ENCODE peak calls at places on chromosome 4, in seven cellular contexts. G is AG10803, P is MCF 10A, M is lung, S is fibroblast of pulmonary artery, A is GM12865, O is choroid plexus epithelial cell. R is an unnamed sample.

GRCh38 chr4:26076000-26076587 is 162.1 kb downstream of the SMIM20 start:
- DNase-seq in G (peak), P (peak), M (no peak), S (peak), A (peak), O (peak), R (no peak)

GRCh38 chr4:150235317-150235716 is 157.1 kb downstream of the DCLK2 start:
- DNase-seq in G (no peak), P (no peak), M (no peak), S (no peak), A (no peak), O (no peak), R (no peak)

GRCh38 chr4:32858971-32859370 is 2138.8 kb downstream of the PCDH7 start:
- DNase-seq in G (peak), P (peak), M (no peak), S (peak), A (no peak), O (peak), R (peak)

GRCh38 chr4:110850461-110851447 is 227.9 kb upstream of the PITX2 start:
- DNase-seq in G (no peak), P (no peak), M (no peak), S (no peak), A (no peak), O (no peak), R (no peak)

GRCh38 chr4:7367361-7367760 is 67.4 kb downstream of the PSAPL1 start:
- DNase-seq in G (no peak), P (no peak), M (no peak), S (no peak), A (no peak), O (no peak), R (no peak)

GRCh38 chr4:3324093-3324815 is 31.4 kb downstream of the RGS12 start:
- DNase-seq in G (no peak), P (no peak), M (no peak), S (no peak), A (peak), O (no peak), R (no peak)

GRCh38 chr4:140213736-140214135 is 59.8 kb upstream of the MAML3 start:
- DNase-seq in G (no peak), P (peak), M (no peak), S (peak), A (no peak), O (peak), R (peak)

GRCh38 chr4:186260504-186261448 is 5.2 kb upstream of the F11 start:
- DNase-seq in G (no peak), P (peak), M (no peak), S (no peak), A (no peak), O (peak), R (no peak)

GRCh38 chr4:102217775-102218174 is 127.5 kb downstream of the SLC39A8 start:
- DNase-seq in G (no peak), P (peak), M (no peak), S (no peak), A (no peak), O (peak), R (no peak)

GRCh38 chr4:171947389-171947788 is 134.2 kb downstream of the GALNTL6 start:
- DNase-seq in G (no peak), P (no peak), M (no peak), S (no peak), A (no peak), O (no peak), R (no peak)

GRCh38 chr4:143019351-143019750 is 165.4 kb upstream of the USP38 start:
- DNase-seq in G (no peak), P (no peak), M (no peak), S (no peak), A (no peak), O (no peak), R (no peak)

GRCh38 chr4:144734522-144734921 is 88.6 kb downstream of the HHIP start:
- DNase-seq in G (peak), P (peak), M (no peak), S (peak), A (no peak), O (peak), R (peak)

GRCh38 chr4:7960790-7961655 is 21.4 kb upstream of the AFAP1 start:
- DNase-seq in G (peak), P (peak), M (no peak), S (peak), A (peak), O (peak), R (peak)

GRCh38 chr4:108644237-108644636 is 6.2 kb upstream of the OSTC start:
- DNase-seq in G (peak), P (no peak), M (no peak), S (peak), A (no peak), O (peak), R (peak)

GRCh38 chr4:183177001-183177400 is 77.9 kb downstream of the WWC2 start:
- DNase-seq in G (no peak), P (no peak), M (no peak), S (no peak), A (no peak), O (no peak), R (no peak)

GRCh38 chr4:74376888-74377483 is 12.0 kb downstream of the EREG start:
- DNase-seq in G (peak), P (peak), M (no peak), S (peak), A (peak), O (peak), R (no peak)

GRCh38 chr4:114599231-114600065 is 841 bp downstream of the UGT8 start:
- DNase-seq in G (no peak), P (peak), M (no peak), S (no peak), A (peak), O (no peak), R (no peak)

GRCh38 chr4:129583868-129584267 is 487.9 kb downstream of the C4orf33 start:
- DNase-seq in G (peak), P (peak), M (no peak), S (peak), A (no peak), O (peak), R (no peak)

GRCh38 chr4:169439244-169439643 is 168.5 kb upstream of the SH3RF1 start:
- DNase-seq in G (peak), P (no peak), M (no peak), S (peak), A (peak), O (peak), R (no peak)

GRCh38 chr4:71554025-71554424 is 215.2 kb downstream of the SLC4A4 start:
- DNase-seq in G (no peak), P (no peak), M (no peak), S (no peak), A (no peak), O (no peak), R (no peak)

GRCh38 chr4:25925486-25926201 is 11.6 kb downstream of the SMIM20 start:
- DNase-seq in G (peak), P (peak), M (no peak), S (peak), A (peak), O (peak), R (no peak)

GRCh38 chr4:30330894-30331652 is 389.1 kb upstream of the PCDH7 start:
- DNase-seq in G (no peak), P (no peak), M (no peak), S (no peak), A (no peak), O (no peak), R (no peak)

GRCh38 chr4:39498724-39499014 is 28.6 kb downstream of the UGDH start:
- DNase-seq in G (no peak), P (no peak), M (no peak), S (no peak), A (no peak), O (no peak), R (no peak)

GRCh38 chr4:186557486-186557885 is 2.1 kb upstream of the MTNR1A start:
- DNase-seq in G (peak), P (peak), M (no peak), S (peak), A (no peak), O (peak), R (no peak)

GRCh38 chr4:182975806-182976205 is 58.6 kb upstream of the DCTD start:
- DNase-seq in G (peak), P (peak), M (no peak), S (peak), A (peak), O (peak), R (peak)

GRCh38 chr4:2961411-2962098 is 1.7 kb downstream of the NOP14 start:
- DNase-seq in G (no peak), P (peak), M (no peak), S (no peak), A (no peak), O (no peak), R (no peak)

GRCh38 chr4:107913283-107913899 is 18.0 kb upstream of the CYP2U1 start:
- DNase-seq in G (peak), P (peak), M (peak), S (peak), A (peak), O (peak), R (peak)

GRCh38 chr4:140256941-140257340 is 103.0 kb upstream of the MAML3 start:
- DNase-seq in G (peak), P (no peak), M (no peak), S (no peak), A (no peak), O (peak), R (no peak)

DNA sequence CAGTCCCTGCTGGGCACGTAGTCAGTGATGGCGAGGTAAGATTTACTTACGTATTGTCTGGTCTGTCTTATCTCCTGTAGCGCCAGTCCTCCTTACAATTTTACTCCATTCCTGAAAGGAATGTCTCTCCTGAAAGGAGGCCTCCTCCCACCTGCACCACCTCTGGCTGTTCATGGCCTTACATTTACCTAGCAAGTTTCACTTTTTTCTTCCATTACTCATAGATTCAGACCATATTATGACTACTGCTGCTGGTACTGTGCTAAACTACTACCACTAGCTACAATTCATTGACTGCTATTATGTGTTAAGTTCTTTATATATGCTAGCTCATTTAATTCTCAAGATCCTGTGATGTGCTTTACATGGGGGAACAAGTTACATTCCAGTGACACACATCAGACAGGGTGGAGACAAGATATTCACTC is 189.9 kb downstream of the BMPR1B start:
- DNase-seq in G (no peak), P (no peak), M (no peak), S (no peak), A (no peak), O (no peak), R (peak)
- TF ChIP-seq CTCF in G (no peak), P (no peak), M (no peak), S (no peak), A (no peak), O (no peak), R (no peak)

GRCh38 chr4:15963001-15963451 is at the start of gene FGFBP2:
- DNase-seq in G (peak), P (peak), M (no peak), S (peak), A (peak), O (peak), R (no peak)
- TF ChIP-seq CTCF in G (peak), P (peak), M (no peak), S (peak), A (peak), O (peak), R (peak)

GRCh38 chr4:189117426-189117825 is 823.2 kb upstream of the FRG1 start:
- DNase-seq in G (no peak), P (no peak), M (no peak), S (no peak), A (no peak), O (no peak), R (no peak)
- TF ChIP-seq CTCF in G (no peak), P (no peak), M (no peak), S (no peak), A (no peak), O (no peak), R (no peak)

GRCh38 chr4:1595789-1596325 is 88.3 kb downstream of the FAM53A start:
- DNase-seq in G (no peak), P (no peak), M (no peak), S (no peak), A (no peak), O (no peak), R (no peak)

GRCh38 chr4:1594871-1595788 is 89.0 kb downstream of the FAM53A start:
- DNase-seq in G (no peak), P (no peak), M (no peak), S (no peak), A (no peak), O (no peak), R (no peak)

GRCh38 chr4:1597021-1597931 is 86.8 kb downstream of the FAM53A start:
- DNase-seq in G (no peak), P (no peak), M (no peak), S (no peak), A (no peak), O (no peak), R (no peak)

GRCh38 chr4:1598206-1598605 is 85.9 kb downstream of the FAM53A start:
- DNase-seq in G (no peak), P (no peak), M (no peak), S (no peak), A (no peak), O (no peak), R (no peak)

GRCh38 chr4:1596393-1596792 is 87.7 kb downstream of the FAM53A start:
- DNase-seq in G (no peak), P (no peak), M (no peak), S (no peak), A (no peak), O (no peak), R (no peak)
- TF ChIP-seq CTCF in G (no peak), P (no peak), M (no peak), S (no peak), A (no peak), O (no peak), R (no peak)

DNA sequence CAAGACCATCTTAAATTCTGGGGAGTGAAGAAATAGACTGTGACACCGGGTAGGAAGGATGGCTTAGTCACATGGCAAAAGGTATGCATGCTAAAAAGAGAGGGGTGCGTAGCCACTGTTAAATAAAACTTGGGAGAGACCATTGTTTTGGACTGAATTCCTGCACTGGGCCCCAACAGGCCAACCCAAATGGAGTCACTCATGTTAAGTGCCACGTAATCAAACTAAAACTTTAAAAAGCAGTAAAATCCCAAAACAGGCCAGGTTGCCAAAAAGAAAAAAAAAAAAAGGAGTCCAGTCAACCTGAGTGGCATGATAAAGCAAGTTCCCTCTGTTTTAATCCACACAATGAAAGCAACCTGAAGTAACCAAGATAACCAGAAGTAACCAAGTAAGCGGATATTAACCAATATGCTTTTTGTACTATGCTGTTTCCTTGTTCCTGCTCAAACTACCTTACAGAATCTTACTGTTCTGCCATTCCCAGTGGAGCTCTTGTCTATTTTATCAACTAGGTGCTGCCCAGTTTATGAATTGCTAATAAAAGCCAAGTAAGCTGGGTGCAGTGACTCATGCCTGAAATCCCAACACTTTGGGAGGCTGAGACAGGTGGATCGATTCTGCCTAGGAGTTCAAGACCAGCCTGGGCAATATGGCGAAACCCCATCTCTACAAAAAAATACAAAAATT is 124.6 kb upstream of the ENPP6 start:
- DNase-seq in G (no peak), P (no peak), M (no peak), S (no peak), A (no peak), O (no peak), R (no peak)
- TF ChIP-seq CTCF in G (no peak), P (no peak), M (no peak), S (no peak), A (no peak), O (no peak), R (no peak)

DNA sequence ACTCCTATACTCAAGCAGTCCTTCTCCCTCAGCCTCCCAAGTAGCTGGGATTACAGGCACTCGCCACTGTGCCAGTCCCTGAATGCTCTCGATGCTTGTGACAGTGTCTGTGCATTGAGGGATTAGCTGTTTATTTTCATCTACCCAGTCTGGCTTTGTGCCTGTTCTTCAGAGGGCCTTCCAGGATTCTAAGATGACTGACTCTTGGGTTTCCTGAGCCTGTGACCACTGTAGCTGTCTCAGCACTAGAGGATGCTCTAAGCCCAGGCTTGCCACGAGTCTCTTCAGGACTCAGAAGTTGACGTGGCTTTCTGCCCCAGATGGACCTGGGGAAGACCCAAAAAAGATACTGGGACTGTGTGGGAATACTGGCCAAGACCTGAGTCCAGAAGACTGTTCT is 201.4 kb downstream of the ARHGAP10 start:
- DNase-seq in G (no peak), P (no peak), M (no peak), S (no peak), A (no peak), O (peak), R (no peak)
- TF ChIP-seq CTCF in G (peak), P (no peak), M (no peak), S (no peak), A (no peak), O (peak), R (no peak)

GRCh38 chr4:995311-996026 is 2.3 kb upstream of the SLC26A1 start:
- DNase-seq in G (no peak), P (no peak), M (no peak), S (no peak), A (no peak), O (no peak), R (no peak)
- TF ChIP-seq CTCF in G (no peak), P (no peak), M (no peak), S (no peak), A (no peak), O (peak), R (no peak)

GRCh38 chr4:154911097-154911496 is 130.0 kb downstream of the RBM46 start:
- DNase-seq in G (peak), P (peak), M (no peak), S (peak), A (no peak), O (peak), R (no peak)
- TF ChIP-seq CTCF in G (peak), P (no peak), M (no peak), S (peak), A (no peak), O (no peak), R (no peak)

GRCh38 chr4:119284876-119285611 is 36.9 kb downstream of the FABP2 start:
- DNase-seq in G (peak), P (peak), M (no peak), S (peak), A (peak), O (peak), R (no peak)

GRCh38 chr4:119289313-119289712 is 32.6 kb downstream of the FABP2 start:
- DNase-seq in G (no peak), P (no peak), M (no peak), S (no peak), A (no peak), O (no peak), R (no peak)

GRCh38 chr4:119290598-119290997 is 31.3 kb downstream of the FABP2 start:
- DNase-seq in G (no peak), P (no peak), M (no peak), S (no peak), A (no peak), O (no peak), R (no peak)

GRCh38 chr4:119281374-119281773 is 40.6 kb downstream of the FABP2 start:
- DNase-seq in G (no peak), P (no peak), M (no peak), S (peak), A (no peak), O (no peak), R (no peak)

GRCh38 chr4:119286377-119287002 is 35.4 kb downstream of the FABP2 start:
- DNase-seq in G (peak), P (peak), M (no peak), S (peak), A (peak), O (peak), R (no peak)
- TF ChIP-seq CTCF in G (peak), P (peak), M (peak), S (peak), A (peak), O (peak), R (peak)

R was measured in PC-9.